ENCODE peak calls at places on chromosomes 16 and 17, in six cellular contexts. G is MM.1S, J is ovary, F is IMR-90, V is Panc1, M is testis. K is an unnamed sample.

GRCh38 chr17:35540589-35541404 is 3.3 kb upstream of the SLFN12L start:
- DNase-seq in J (no peak), M (peak; percentile 36), G (peak; percentile 58), V (no peak), F (peak; percentile 51), K (peak; percentile 31)

GRCh38 chr17:41522301-41523224 is 3.9 kb upstream of the KRT15 start:
- DNase-seq in J (no peak), V (no peak), G (no peak), M (no peak), F (no peak), K (no peak)

GRCh38 chr17:5126719-5127488 is 11.1 kb downstream of the USP6 start:
- DNase-seq in G (no peak), F (no peak), M (no peak), V (no peak), J (no peak), K (no peak)

GRCh38 chr17:34616148-34616547 is 36.8 kb downstream of the TMEM132E start:
- DNase-seq in J (no peak), V (no peak), F (no peak), M (no peak), G (no peak), K (no peak)

GRCh38 chr16:84543931-84544776 is 39.7 kb upstream of the MEAK7 start:
- DNase-seq in F (peak; percentile 28), V (no peak), M (no peak), G (no peak), J (no peak), K (no peak)

GRCh38 chr16:28110479-28110878 is 47.0 kb upstream of the GSG1L start:
- DNase-seq in F (no peak), J (no peak), M (no peak), V (no peak), G (no peak), K (no peak)

GRCh38 chr17:2027528-2028233 is 2.3 kb upstream of the DPH1 start:
- DNase-seq in V (no peak), J (no peak), G (no peak), M (no peak), F (no peak), K (no peak)

GRCh38 chr16:89052191-89052787 is 41.4 kb upstream of the ACSF3 start:
- DNase-seq in F (no peak), J (no peak), V (no peak), G (no peak), M (no peak), K (no peak)

GRCh38 chr16:23215435-23215834 is 32.9 kb downstream of the SCNN1G start:
- DNase-seq in F (no peak), G (no peak), J (no peak), M (no peak), V (no peak), K (no peak)

GRCh38 chr17:82966415-82966814 is 113.0 kb upstream of the METRNL start:
- DNase-seq in J (no peak), F (no peak), G (no peak), M (peak; percentile 9), V (no peak), K (no peak)

GRCh38 chr17:49494937-49495841 is at the start of gene NGFR:
- DNase-seq in V (no peak), G (peak; percentile 58), F (peak; percentile 13), M (peak; percentile 41), J (peak; percentile 48), K (peak; percentile 54)

GRCh38 chr16:10729649-10730048 is 14.0 kb upstream of the NUBP1 start:
- DNase-seq in F (peak; percentile 38), M (peak; percentile 59), G (no peak), V (no peak), J (no peak), K (no peak)

GRCh38 chr17:8835106-8835505 is 32.4 kb downstream of the PIK3R6 start:
- DNase-seq in J (no peak), V (no peak), F (no peak), G (no peak), M (no peak), K (no peak)

GRCh38 chr17:38920374-38921291 is 4.8 kb upstream of the LASP1NB start:
- DNase-seq in V (no peak), F (no peak), G (no peak), M (peak; percentile 9), J (no peak), K (no peak)

GRCh38 chr17:82726427-82726826 is 9.0 kb upstream of the FN3K start:
- DNase-seq in G (no peak), F (no peak), V (no peak), M (no peak), J (no peak), K (no peak)

GRCh38 chr16:69508033-69508432 is 57.7 kb upstream of the NFAT5 start:
- DNase-seq in J (no peak), M (no peak), V (no peak), G (no peak), F (no peak), K (no peak)

GRCh38 chr16:7921360-7921759 is 588.7 kb downstream of the RBFOX1 start:
- DNase-seq in J (no peak), M (no peak), V (no peak), G (no peak), F (no peak), K (no peak)

GRCh38 chr17:10118788-10119130 is 79.6 kb downstream of the GAS7 start:
- DNase-seq in M (no peak), F (no peak), V (no peak), G (no peak), J (no peak), K (no peak)

GRCh38 chr17:55577011-55577586 is 65.8 kb upstream of the SMIM36 start:
- DNase-seq in V (no peak), F (peak; percentile 84), J (peak; percentile 44), M (peak; percentile 66), G (peak; percentile 45), K (peak; percentile 53)

GRCh38 chr17:79657036-79657435 is 46.2 kb upstream of the RBFOX3 start:
- DNase-seq in J (no peak), M (peak; percentile 3), V (no peak), G (no peak), F (no peak), K (no peak)

GRCh38 chr17:79659376-79659775 is 48.5 kb upstream of the RBFOX3 start:
- DNase-seq in G (no peak), F (no peak), M (no peak), V (no peak), J (no peak), K (no peak)

GRCh38 chr17:79657861-79658810 is 47.3 kb upstream of the RBFOX3 start:
- DNase-seq in G (no peak), M (peak; percentile 9), J (peak; percentile 1), V (no peak), F (no peak), K (no peak)

GRCh38 chr17:79661292-79662041 is 50.6 kb upstream of the RBFOX3 start:
- DNase-seq in F (no peak), M (no peak), J (no peak), G (no peak), V (no peak), K (no peak)

GRCh38 chr17:79658811-79659207 is 48.0 kb upstream of the RBFOX3 start:
- DNase-seq in G (no peak), F (peak; percentile 21), J (peak; percentile 12), M (peak; percentile 35), V (no peak), K (no peak)
- TF ChIP-seq CTCF in G (peak; percentile 44), F (peak; percentile 30), J (no peak), M (no peak), V (peak; percentile 78), K (peak; percentile 52)

GRCh38 chr16:16027728-16028310 is 78.4 kb downstream of the ABCC1 start:
- DNase-seq in V (no peak), M (no peak), G (no peak), J (no peak), F (no peak), K (no peak)

GRCh38 chr16:16031401-16031800 is 82.0 kb downstream of the ABCC1 start:
- DNase-seq in F (no peak), J (no peak), V (no peak), M (no peak), G (no peak), K (no peak)

GRCh38 chr16:16030449-16030848 is 81.0 kb downstream of the ABCC1 start:
- DNase-seq in G (no peak), J (no peak), F (no peak), M (no peak), V (no peak), K (no peak)

GRCh38 chr16:16028311-16028999 is 79.0 kb downstream of the ABCC1 start:
- DNase-seq in G (no peak), F (no peak), J (no peak), V (no peak), M (no peak), K (no peak)

DNA sequence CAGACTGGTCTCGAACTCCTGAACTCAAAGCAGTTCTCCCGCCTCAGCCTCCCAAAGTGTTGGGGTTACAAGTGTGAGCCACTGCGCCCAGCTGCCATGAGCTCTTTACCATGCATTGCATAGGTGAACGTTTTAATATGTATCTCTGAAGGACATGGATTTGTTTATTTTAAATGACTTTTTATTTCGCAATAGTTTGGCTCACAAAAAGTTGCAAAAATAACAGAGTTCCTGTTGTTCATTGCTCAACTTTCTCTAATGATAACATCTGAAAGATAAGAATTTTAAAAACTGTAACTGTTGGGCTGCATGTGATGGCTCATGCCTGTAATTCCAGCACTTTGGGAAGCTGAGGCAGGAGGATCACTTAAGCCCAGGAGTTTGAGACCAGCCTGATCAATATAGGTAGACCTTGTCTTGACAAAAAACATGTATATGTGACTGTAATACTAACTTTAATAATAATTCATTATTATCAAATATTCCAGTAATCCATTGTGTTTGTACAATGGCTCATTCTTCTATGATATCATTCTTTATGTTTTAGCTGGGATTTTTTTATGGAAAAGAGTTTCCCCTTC is 80.1 kb downstream of the ABCC1 start:
- DNase-seq in G (no peak), F (peak; percentile 68), V (no peak), M (no peak), J (no peak), K (no peak)
- H3K4me1 ChIP-seq in G (no peaks in the 10 kb centered on the region), F (peaks cover 45% of the 10 kb centered on the region), V (peaks cover 42% of the 10 kb centered on the region), M (peaks cover 16% of the 10 kb centered on the region), J (peaks cover 4% of the 10 kb centered on the region), K (peaks cover 69% of the 10 kb centered on the region)

GRCh38 chr16:1989826-1990335 is at the start of gene SYNGR3:
- DNase-seq in G (no peak), F (no peak), J (no peak), V (no peak), M (no peak), K (no peak)
- H3K4me3 ChIP-seq in G (peak within 1 kb of the TSS; percentile 70), F (peak within 1 kb of the TSS; percentile 52), J (no peak within 1 kb of the TSS), V (peak within 1 kb of the TSS; percentile 50), M (peak within 1 kb of the TSS; percentile 52), K (peak within 1 kb of the TSS; percentile 66)

DNA sequence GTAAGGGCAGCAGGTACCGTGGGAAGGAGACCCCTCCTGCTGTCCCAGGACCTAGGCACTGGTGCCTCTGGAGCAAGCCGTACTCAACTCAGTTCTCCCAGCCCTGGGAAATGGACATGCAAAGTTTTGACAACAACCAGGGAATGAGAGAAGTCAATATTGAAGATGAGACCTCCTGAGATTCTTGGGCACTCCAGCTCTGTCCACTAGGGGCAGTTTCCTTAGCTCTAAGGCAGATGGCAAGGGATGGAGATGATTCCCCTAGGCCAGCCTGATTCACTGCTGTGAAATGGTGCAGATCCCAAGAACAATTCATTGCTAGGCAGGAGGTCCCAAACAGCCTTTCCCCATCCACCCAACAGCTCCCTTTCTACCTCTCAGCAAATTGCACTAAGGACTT is 20.6 kb upstream of the SDR42E2 start:
- DNase-seq in J (no peak), G (no peak), M (no peak), V (no peak), F (peak; percentile 7), K (no peak)
- TF ChIP-seq CTCF in J (no peak), G (peak; percentile 48), M (no peak), V (peak; percentile 75), F (peak; percentile 30), K (peak; percentile 23)

K was measured in left ventricle myocardium inferior.